ENCODE peak calls at places on chromosome 5, in ten cellular contexts. One of them, this sample, is unnamed.

GRCh38 chr5:9301200-9301599 is 244.7 kb downstream of the SEMA5A start:
- DNase-seq in ovary: no peak
- DNase-seq in A172: no peak
- DNase-seq in trophoblast cell: no peak
- DNase-seq in amygdala: no peak
- DNase-seq in activated CD8-positive, alpha-beta memory T cell treated with anti-CD3 and anti-CD28 coated beads for 24 hours: no peak
- DNase-seq in stimulated activated CD4-positive, alpha-beta T cell treated with anti-CD3 and anti-CD28 coated beads, Interleukin-12 subunit alpha, Interleukin-12 subunit beta, amount 100 ng/mL, for 4 hours: no peak
- DNase-seq in T47D: no peak
- DNase-seq in GM12865: no peak
- DNase-seq in foreskin keratinocyte: no peak
- DNase-seq in this sample: no peak

GRCh38 chr5:127950707-127951356 is 132.7 kb upstream of the SLC12A2 start:
- DNase-seq in ovary: no peak
- DNase-seq in A172: no peak
- DNase-seq in trophoblast cell: peak; percentile 29
- DNase-seq in amygdala: no peak
- DNase-seq in activated CD8-positive, alpha-beta memory T cell treated with anti-CD3 and anti-CD28 coated beads for 24 hours: no peak
- DNase-seq in stimulated activated CD4-positive, alpha-beta T cell treated with anti-CD3 and anti-CD28 coated beads, Interleukin-12 subunit alpha, Interleukin-12 subunit beta, amount 100 ng/mL, for 4 hours: no peak
- DNase-seq in T47D: no peak
- DNase-seq in GM12865: no peak
- DNase-seq in foreskin keratinocyte: no peak
- DNase-seq in this sample: no peak

GRCh38 chr5:6632324-6632930 is 417 bp downstream of the NSUN2 start:
- DNase-seq in ovary: no peak
- DNase-seq in A172: peak; percentile 33
- DNase-seq in trophoblast cell: peak; percentile 64
- DNase-seq in amygdala: no peak
- DNase-seq in activated CD8-positive, alpha-beta memory T cell treated with anti-CD3 and anti-CD28 coated beads for 24 hours: no peak
- DNase-seq in stimulated activated CD4-positive, alpha-beta T cell treated with anti-CD3 and anti-CD28 coated beads, Interleukin-12 subunit alpha, Interleukin-12 subunit beta, amount 100 ng/mL, for 4 hours: no peak
- DNase-seq in T47D: peak; percentile 14
- DNase-seq in GM12865: no peak
- DNase-seq in foreskin keratinocyte: no peak
- DNase-seq in this sample: no peak

GRCh38 chr5:89572696-89573095 is 689.7 kb upstream of the MEF2C start:
- DNase-seq in ovary: no peak
- DNase-seq in A172: peak; percentile 25
- DNase-seq in trophoblast cell: no peak
- DNase-seq in amygdala: no peak
- DNase-seq in activated CD8-positive, alpha-beta memory T cell treated with anti-CD3 and anti-CD28 coated beads for 24 hours: no peak
- DNase-seq in stimulated activated CD4-positive, alpha-beta T cell treated with anti-CD3 and anti-CD28 coated beads, Interleukin-12 subunit alpha, Interleukin-12 subunit beta, amount 100 ng/mL, for 4 hours: no peak
- DNase-seq in T47D: no peak
- DNase-seq in GM12865: no peak
- DNase-seq in foreskin keratinocyte: peak; percentile 6
- DNase-seq in this sample: no peak

GRCh38 chr5:71782771-71783770 is 64.0 kb downstream of the CARTPT start:
- DNase-seq in ovary: peak; percentile 85
- DNase-seq in A172: peak; percentile 76
- DNase-seq in trophoblast cell: peak; percentile 79
- DNase-seq in amygdala: peak; percentile 67
- DNase-seq in activated CD8-positive, alpha-beta memory T cell treated with anti-CD3 and anti-CD28 coated beads for 24 hours: peak; percentile 69
- DNase-seq in stimulated activated CD4-positive, alpha-beta T cell treated with anti-CD3 and anti-CD28 coated beads, Interleukin-12 subunit alpha, Interleukin-12 subunit beta, amount 100 ng/mL, for 4 hours: peak; percentile 37
- DNase-seq in T47D: peak; percentile 18
- DNase-seq in GM12865: peak; percentile 81
- DNase-seq in foreskin keratinocyte: peak; percentile 54
- DNase-seq in this sample: peak; percentile 35

GRCh38 chr5:134537297-134537696 is 11.8 kb downstream of the JADE2 start:
- DNase-seq in ovary: no peak
- DNase-seq in A172: no peak
- DNase-seq in trophoblast cell: no peak
- DNase-seq in amygdala: no peak
- DNase-seq in activated CD8-positive, alpha-beta memory T cell treated with anti-CD3 and anti-CD28 coated beads for 24 hours: no peak
- DNase-seq in stimulated activated CD4-positive, alpha-beta T cell treated with anti-CD3 and anti-CD28 coated beads, Interleukin-12 subunit alpha, Interleukin-12 subunit beta, amount 100 ng/mL, for 4 hours: no peak
- DNase-seq in T47D: no peak
- DNase-seq in GM12865: no peak
- DNase-seq in foreskin keratinocyte: no peak
- DNase-seq in this sample: no peak

GRCh38 chr5:137075163-137075970 is 423.8 kb downstream of the SPOCK1 start:
- DNase-seq in ovary: peak; percentile 21
- DNase-seq in A172: peak; percentile 70
- DNase-seq in trophoblast cell: peak; percentile 79
- DNase-seq in amygdala: no peak
- DNase-seq in activated CD8-positive, alpha-beta memory T cell treated with anti-CD3 and anti-CD28 coated beads for 24 hours: no peak
- DNase-seq in stimulated activated CD4-positive, alpha-beta T cell treated with anti-CD3 and anti-CD28 coated beads, Interleukin-12 subunit alpha, Interleukin-12 subunit beta, amount 100 ng/mL, for 4 hours: peak; percentile 2
- DNase-seq in T47D: peak; percentile 66
- DNase-seq in GM12865: peak; percentile 49
- DNase-seq in foreskin keratinocyte: peak; percentile 69
- DNase-seq in this sample: peak; percentile 16

GRCh38 chr5:55593115-55593472 is 58.3 kb upstream of the PLPP1 start:
- DNase-seq in ovary: no peak
- DNase-seq in A172: no peak
- DNase-seq in trophoblast cell: no peak
- DNase-seq in amygdala: no peak
- DNase-seq in activated CD8-positive, alpha-beta memory T cell treated with anti-CD3 and anti-CD28 coated beads for 24 hours: no peak
- DNase-seq in stimulated activated CD4-positive, alpha-beta T cell treated with anti-CD3 and anti-CD28 coated beads, Interleukin-12 subunit alpha, Interleukin-12 subunit beta, amount 100 ng/mL, for 4 hours: no peak
- DNase-seq in T47D: no peak
- DNase-seq in GM12865: no peak
- DNase-seq in foreskin keratinocyte: peak; percentile 86
- DNase-seq in this sample: no peak

GRCh38 chr5:1467341-1468246 is 22.4 kb upstream of the SLC6A3 start:
- DNase-seq in ovary: peak; percentile 15
- DNase-seq in A172: no peak
- DNase-seq in trophoblast cell: no peak
- DNase-seq in amygdala: no peak
- DNase-seq in activated CD8-positive, alpha-beta memory T cell treated with anti-CD3 and anti-CD28 coated beads for 24 hours: no peak
- DNase-seq in stimulated activated CD4-positive, alpha-beta T cell treated with anti-CD3 and anti-CD28 coated beads, Interleukin-12 subunit alpha, Interleukin-12 subunit beta, amount 100 ng/mL, for 4 hours: no peak
- DNase-seq in T47D: no peak
- DNase-seq in GM12865: no peak
- DNase-seq in foreskin keratinocyte: no peak
- DNase-seq in this sample: no peak

GRCh38 chr5:54793612-54794436 is 191.6 kb downstream of the ESM1 start:
- DNase-seq in ovary: no peak
- DNase-seq in A172: no peak
- DNase-seq in trophoblast cell: no peak
- DNase-seq in amygdala: no peak
- DNase-seq in activated CD8-positive, alpha-beta memory T cell treated with anti-CD3 and anti-CD28 coated beads for 24 hours: peak; percentile 69
- DNase-seq in stimulated activated CD4-positive, alpha-beta T cell treated with anti-CD3 and anti-CD28 coated beads, Interleukin-12 subunit alpha, Interleukin-12 subunit beta, amount 100 ng/mL, for 4 hours: no peak
- DNase-seq in T47D: no peak
- DNase-seq in GM12865: no peak
- DNase-seq in foreskin keratinocyte: no peak
- DNase-seq in this sample: no peak

GRCh38 chr5:179919487-179920060 is 11.9 kb upstream of the TBC1D9B start:
- DNase-seq in ovary: no peak
- DNase-seq in A172: no peak
- DNase-seq in trophoblast cell: no peak
- DNase-seq in amygdala: no peak
- DNase-seq in activated CD8-positive, alpha-beta memory T cell treated with anti-CD3 and anti-CD28 coated beads for 24 hours: peak; percentile 53
- DNase-seq in stimulated activated CD4-positive, alpha-beta T cell treated with anti-CD3 and anti-CD28 coated beads, Interleukin-12 subunit alpha, Interleukin-12 subunit beta, amount 100 ng/mL, for 4 hours: no peak
- DNase-seq in T47D: no peak
- DNase-seq in GM12865: no peak
- DNase-seq in foreskin keratinocyte: no peak
- DNase-seq in this sample: no peak

GRCh38 chr5:36948041-36948440 is 71.5 kb downstream of the NIPBL start:
- DNase-seq in ovary: no peak
- DNase-seq in A172: peak; percentile 21
- DNase-seq in trophoblast cell: peak; percentile 31
- DNase-seq in amygdala: no peak
- DNase-seq in activated CD8-positive, alpha-beta memory T cell treated with anti-CD3 and anti-CD28 coated beads for 24 hours: no peak
- DNase-seq in stimulated activated CD4-positive, alpha-beta T cell treated with anti-CD3 and anti-CD28 coated beads, Interleukin-12 subunit alpha, Interleukin-12 subunit beta, amount 100 ng/mL, for 4 hours: no peak
- DNase-seq in T47D: no peak
- DNase-seq in GM12865: no peak
- DNase-seq in foreskin keratinocyte: peak; percentile 77
- DNase-seq in this sample: no peak

GRCh38 chr5:64384761-64385160 is 121.1 kb upstream of the RGS7BP start:
- DNase-seq in ovary: no peak
- DNase-seq in A172: peak; percentile 1
- DNase-seq in trophoblast cell: peak; percentile 50
- DNase-seq in amygdala: no peak
- DNase-seq in activated CD8-positive, alpha-beta memory T cell treated with anti-CD3 and anti-CD28 coated beads for 24 hours: no peak
- DNase-seq in stimulated activated CD4-positive, alpha-beta T cell treated with anti-CD3 and anti-CD28 coated beads, Interleukin-12 subunit alpha, Interleukin-12 subunit beta, amount 100 ng/mL, for 4 hours: no peak
- DNase-seq in T47D: no peak
- DNase-seq in GM12865: peak; percentile 52
- DNase-seq in foreskin keratinocyte: peak; percentile 11
- DNase-seq in this sample: no peak

GRCh38 chr5:95669540-95669939 is 13.3 kb downstream of the SPATA9 start:
- DNase-seq in ovary: peak; percentile 83
- DNase-seq in A172: peak; percentile 81
- DNase-seq in trophoblast cell: peak; percentile 74
- DNase-seq in amygdala: no peak
- DNase-seq in activated CD8-positive, alpha-beta memory T cell treated with anti-CD3 and anti-CD28 coated beads for 24 hours: no peak
- DNase-seq in stimulated activated CD4-positive, alpha-beta T cell treated with anti-CD3 and anti-CD28 coated beads, Interleukin-12 subunit alpha, Interleukin-12 subunit beta, amount 100 ng/mL, for 4 hours: no peak
- DNase-seq in T47D: no peak
- DNase-seq in GM12865: no peak
- DNase-seq in foreskin keratinocyte: no peak
- DNase-seq in this sample: no peak

GRCh38 chr5:113574417-113574816 is 60.9 kb downstream of the YTHDC2 start:
- DNase-seq in ovary: no peak
- DNase-seq in A172: peak; percentile 97
- DNase-seq in trophoblast cell: no peak
- DNase-seq in amygdala: no peak
- DNase-seq in activated CD8-positive, alpha-beta memory T cell treated with anti-CD3 and anti-CD28 coated beads for 24 hours: no peak
- DNase-seq in stimulated activated CD4-positive, alpha-beta T cell treated with anti-CD3 and anti-CD28 coated beads, Interleukin-12 subunit alpha, Interleukin-12 subunit beta, amount 100 ng/mL, for 4 hours: no peak
- DNase-seq in T47D: no peak
- DNase-seq in GM12865: no peak
- DNase-seq in foreskin keratinocyte: peak; percentile 80
- DNase-seq in this sample: no peak

GRCh38 chr5:16995372-16995771 is 59.3 kb upstream of the MYO10 start:
- DNase-seq in ovary: no peak
- DNase-seq in A172: no peak
- DNase-seq in trophoblast cell: no peak
- DNase-seq in amygdala: no peak
- DNase-seq in activated CD8-positive, alpha-beta memory T cell treated with anti-CD3 and anti-CD28 coated beads for 24 hours: no peak
- DNase-seq in stimulated activated CD4-positive, alpha-beta T cell treated with anti-CD3 and anti-CD28 coated beads, Interleukin-12 subunit alpha, Interleukin-12 subunit beta, amount 100 ng/mL, for 4 hours: no peak
- DNase-seq in T47D: no peak
- DNase-seq in GM12865: no peak
- DNase-seq in foreskin keratinocyte: no peak
- DNase-seq in this sample: no peak

GRCh38 chr5:130109152-130109551 is 204.9 kb downstream of the CHSY3 start:
- DNase-seq in ovary: no peak
- DNase-seq in A172: peak; percentile 32
- DNase-seq in trophoblast cell: peak; percentile 65
- DNase-seq in amygdala: no peak
- DNase-seq in activated CD8-positive, alpha-beta memory T cell treated with anti-CD3 and anti-CD28 coated beads for 24 hours: no peak
- DNase-seq in stimulated activated CD4-positive, alpha-beta T cell treated with anti-CD3 and anti-CD28 coated beads, Interleukin-12 subunit alpha, Interleukin-12 subunit beta, amount 100 ng/mL, for 4 hours: no peak
- DNase-seq in T47D: peak; percentile 6
- DNase-seq in GM12865: peak; percentile 53
- DNase-seq in foreskin keratinocyte: peak; percentile 29
- DNase-seq in this sample: no peak

GRCh38 chr5:57476743-57477142 is 5.9 kb downstream of the ACTBL2 start:
- DNase-seq in ovary: no peak
- DNase-seq in A172: no peak
- DNase-seq in trophoblast cell: peak; percentile 7
- DNase-seq in amygdala: no peak
- DNase-seq in activated CD8-positive, alpha-beta memory T cell treated with anti-CD3 and anti-CD28 coated beads for 24 hours: no peak
- DNase-seq in stimulated activated CD4-positive, alpha-beta T cell treated with anti-CD3 and anti-CD28 coated beads, Interleukin-12 subunit alpha, Interleukin-12 subunit beta, amount 100 ng/mL, for 4 hours: no peak
- DNase-seq in T47D: no peak
- DNase-seq in GM12865: no peak
- DNase-seq in foreskin keratinocyte: no peak
- DNase-seq in this sample: no peak

GRCh38 chr5:161783297-161783696 is 64.6 kb upstream of the GABRA1 start:
- DNase-seq in ovary: no peak
- DNase-seq in A172: no peak
- DNase-seq in trophoblast cell: no peak
- DNase-seq in amygdala: no peak
- DNase-seq in activated CD8-positive, alpha-beta memory T cell treated with anti-CD3 and anti-CD28 coated beads for 24 hours: no peak
- DNase-seq in stimulated activated CD4-positive, alpha-beta T cell treated with anti-CD3 and anti-CD28 coated beads, Interleukin-12 subunit alpha, Interleukin-12 subunit beta, amount 100 ng/mL, for 4 hours: no peak
- DNase-seq in T47D: no peak
- DNase-seq in GM12865: no peak
- DNase-seq in foreskin keratinocyte: no peak
- DNase-seq in this sample: no peak

GRCh38 chr5:156920042-156920860 is 42.8 kb downstream of the TIMD4 start:
- DNase-seq in ovary: no peak
- DNase-seq in A172: peak; percentile 14
- DNase-seq in trophoblast cell: peak; percentile 73
- DNase-seq in amygdala: no peak
- DNase-seq in activated CD8-positive, alpha-beta memory T cell treated with anti-CD3 and anti-CD28 coated beads for 24 hours: peak; percentile 83
- DNase-seq in stimulated activated CD4-positive, alpha-beta T cell treated with anti-CD3 and anti-CD28 coated beads, Interleukin-12 subunit alpha, Interleukin-12 subunit beta, amount 100 ng/mL, for 4 hours: peak; percentile 23
- DNase-seq in T47D: no peak
- DNase-seq in GM12865: peak; percentile 79
- DNase-seq in foreskin keratinocyte: no peak
- DNase-seq in this sample: no peak

GRCh38 chr5:58925627-58926545 is 343.0 kb downstream of the RAB3C start:
- DNase-seq in ovary: no peak
- DNase-seq in A172: no peak
- DNase-seq in trophoblast cell: peak; percentile 32
- DNase-seq in amygdala: no peak
- DNase-seq in activated CD8-positive, alpha-beta memory T cell treated with anti-CD3 and anti-CD28 coated beads for 24 hours: no peak
- DNase-seq in stimulated activated CD4-positive, alpha-beta T cell treated with anti-CD3 and anti-CD28 coated beads, Interleukin-12 subunit alpha, Interleukin-12 subunit beta, amount 100 ng/mL, for 4 hours: no peak
- DNase-seq in T47D: no peak
- DNase-seq in GM12865: no peak
- DNase-seq in foreskin keratinocyte: no peak
- DNase-seq in this sample: no peak

GRCh38 chr5:1204693-1205242 is 3.4 kb downstream of the SLC6A19 start:
- DNase-seq in ovary: peak; percentile 61
- DNase-seq in A172: peak; percentile 22
- DNase-seq in trophoblast cell: peak; percentile 24
- DNase-seq in amygdala: no peak
- DNase-seq in activated CD8-positive, alpha-beta memory T cell treated with anti-CD3 and anti-CD28 coated beads for 24 hours: no peak
- DNase-seq in stimulated activated CD4-positive, alpha-beta T cell treated with anti-CD3 and anti-CD28 coated beads, Interleukin-12 subunit alpha, Interleukin-12 subunit beta, amount 100 ng/mL, for 4 hours: no peak
- DNase-seq in T47D: peak; percentile 91
- DNase-seq in GM12865: no peak
- DNase-seq in foreskin keratinocyte: no peak
- DNase-seq in this sample: peak; percentile 87

GRCh38 chr5:73792687-73793320 is 166.8 kb downstream of the ARHGEF28 start:
- DNase-seq in ovary: peak; percentile 83
- DNase-seq in A172: peak; percentile 71
- DNase-seq in trophoblast cell: peak; percentile 86
- DNase-seq in amygdala: peak; percentile 38
- DNase-seq in activated CD8-positive, alpha-beta memory T cell treated with anti-CD3 and anti-CD28 coated beads for 24 hours: peak; percentile 86
- DNase-seq in stimulated activated CD4-positive, alpha-beta T cell treated with anti-CD3 and anti-CD28 coated beads, Interleukin-12 subunit alpha, Interleukin-12 subunit beta, amount 100 ng/mL, for 4 hours: peak; percentile 51
- DNase-seq in T47D: peak; percentile 30
- DNase-seq in GM12865: peak; percentile 88
- DNase-seq in foreskin keratinocyte: peak; percentile 56
- DNase-seq in this sample: no peak

GRCh38 chr5:133944263-133945230 is 23.9 kb downstream of the C5orf15 start:
- DNase-seq in ovary: no peak
- DNase-seq in A172: peak; percentile 60
- DNase-seq in trophoblast cell: peak; percentile 79
- DNase-seq in amygdala: no peak
- DNase-seq in activated CD8-positive, alpha-beta memory T cell treated with anti-CD3 and anti-CD28 coated beads for 24 hours: peak; percentile 69
- DNase-seq in stimulated activated CD4-positive, alpha-beta T cell treated with anti-CD3 and anti-CD28 coated beads, Interleukin-12 subunit alpha, Interleukin-12 subunit beta, amount 100 ng/mL, for 4 hours: peak; percentile 46
- DNase-seq in T47D: peak; percentile 33
- DNase-seq in GM12865: peak; percentile 75
- DNase-seq in foreskin keratinocyte: peak; percentile 38
- DNase-seq in this sample: peak; percentile 61

GRCh38 chr5:135182675-135183074 is 148.6 kb upstream of the PITX1 start:
- DNase-seq in ovary: no peak
- DNase-seq in A172: no peak
- DNase-seq in trophoblast cell: no peak
- DNase-seq in amygdala: no peak
- DNase-seq in activated CD8-positive, alpha-beta memory T cell treated with anti-CD3 and anti-CD28 coated beads for 24 hours: no peak
- DNase-seq in stimulated activated CD4-positive, alpha-beta T cell treated with anti-CD3 and anti-CD28 coated beads, Interleukin-12 subunit alpha, Interleukin-12 subunit beta, amount 100 ng/mL, for 4 hours: no peak
- DNase-seq in T47D: no peak
- DNase-seq in GM12865: no peak
- DNase-seq in foreskin keratinocyte: no peak
- DNase-seq in this sample: no peak